ENCODE peak calls at places on chromosomes 11 and 22, in five cellular contexts. K is colonic mucosa, P is IMR-90, D is adrenal gland, J is thyroid gland. N is an unnamed sample.

GRCh38 chr22:29480512-29481264 is 670 bp downstream of the NEFH start:
- DNase-seq in K (no peak), P (peak; percentile 56), D (peak; percentile 82), J (peak; percentile 6), N (peak; percentile 59)

GRCh38 chr11:14342906-14343305 is 16.1 kb downstream of the RRAS2 start:
- DNase-seq in K (no peak), P (peak; percentile 82), D (no peak), J (no peak), N (no peak)

GRCh38 chr22:31104869-31105268 is 2.5 kb downstream of the SELENOM start:
- DNase-seq in K (no peak), P (no peak), D (no peak), J (no peak), N (no peak)

GRCh38 chr11:58654079-58654907 is 31.8 kb downstream of the CNTF start:
- DNase-seq in K (peak; percentile 80), P (peak; percentile 72), D (peak; percentile 89), J (peak; percentile 87), N (peak; percentile 83)

GRCh38 chr22:38613588-38613987 is 42.6 kb downstream of the FAM227A start:
- DNase-seq in K (no peak), P (no peak), D (no peak), J (no peak), N (no peak)

GRCh38 chr11:44219830-44220778 is 89.8 kb downstream of the ALX4 start:
- DNase-seq in K (no peak), P (peak; percentile 15), D (no peak), J (peak; percentile 50), N (no peak)

GRCh38 chr22:39631381-39631780 is 60.8 kb downstream of the CACNA1I start:
- DNase-seq in K (no peak), P (no peak), D (no peak), J (no peak), N (no peak)

GRCh38 chr22:49164773-49165320 is 662.8 kb downstream of the BRD1 start:
- DNase-seq in K (no peak), P (no peak), D (no peak), J (no peak), N (no peak)

GRCh38 chr11:89516496-89516895 is 25.3 kb upstream of the NOX4 start:
- DNase-seq in K (no peak), P (no peak), D (no peak), J (no peak), N (no peak)

GRCh38 chr22:39362932-39363331 is 13.1 kb downstream of the SYNGR1 start:
- DNase-seq in K (no peak), P (no peak), D (no peak), J (no peak), N (no peak)

GRCh38 chr22:38858492-38858891 is 13.5 kb downstream of the CBX6 start:
- DNase-seq in K (no peak), P (no peak), D (no peak), J (no peak), N (no peak)

GRCh38 chr22:20239951-20240773 is 28.0 kb downstream of the RTN4R start:
- DNase-seq in K (no peak), P (no peak), D (no peak), J (no peak), N (no peak)

GRCh38 chr22:47192106-47192650 is 429.7 kb downstream of the TBC1D22A start:
- DNase-seq in K (peak; percentile 26), P (no peak), D (no peak), J (peak; percentile 34), N (peak; percentile 42)

GRCh38 chr22:20149257-20150250 is 1.3 kb downstream of the CCDC188 start:
- DNase-seq in K (no peak), P (no peak), D (no peak), J (no peak), N (no peak)

GRCh38 chr22:41512421-41513194 is 31.7 kb downstream of the POLR3H start:
- DNase-seq in K (no peak), P (peak; percentile 70), D (peak; percentile 87), J (peak; percentile 64), N (no peak)

GRCh38 chr11:71250512-71251158 is 1.7 kb downstream of the SHANK2 start:
- DNase-seq in K (no peak), P (no peak), D (no peak), J (no peak), N (no peak)

GRCh38 chr22:39994566-39995345 is at the start of gene FAM83F:
- DNase-seq in K (peak; percentile 68), P (no peak), D (peak; percentile 24), J (peak; percentile 78), N (peak; percentile 58)

GRCh38 chr22:42717197-42717967 is 3.3 kb downstream of the A4GALT start:
- DNase-seq in K (no peak), P (no peak), D (no peak), J (no peak), N (no peak)

GRCh38 chr22:41596776-41597634 is 7.4 kb upstream of the PMM1 start:
- DNase-seq in K (peak; percentile 57), P (peak; percentile 37), D (peak; percentile 86), J (peak; percentile 89), N (peak; percentile 78)

GRCh38 chr11:57269580-57270021 is 32.6 kb upstream of the APLNR start:
- DNase-seq in K (no peak), P (no peak), D (no peak), J (peak; percentile 64), N (no peak)

GRCh38 chr11:9301720-9302119 is 12.7 kb downstream of the TMEM41B start:
- DNase-seq in K (no peak), P (no peak), D (no peak), J (no peak), N (no peak)

GRCh38 chr11:12746593-12747097 is 72.4 kb downstream of the TEAD1 start:
- DNase-seq in K (no peak), P (peak; percentile 93), D (peak; percentile 27), J (peak; percentile 98), N (peak; percentile 56)

GRCh38 chr11:120941000-120941399 is 82.9 kb upstream of the TBCEL start:
- DNase-seq in K (no peak), P (no peak), D (no peak), J (no peak), N (no peak)

GRCh38 chr11:27410301-27410700 is 47.3 kb upstream of the CCDC34 start:
- DNase-seq in K (no peak), P (no peak), D (no peak), J (no peak), N (no peak)

GRCh38 chr22:19168088-19168890 is 10.2 kb downstream of the SLC25A1 start:
- DNase-seq in K (no peak), P (no peak), D (no peak), J (no peak), N (no peak)

GRCh38 chr11:8234910-8235309 is 28.8 kb downstream of the LMO1 start:
- DNase-seq in K (no peak), P (no peak), D (no peak), J (no peak), N (no peak)

DNA sequence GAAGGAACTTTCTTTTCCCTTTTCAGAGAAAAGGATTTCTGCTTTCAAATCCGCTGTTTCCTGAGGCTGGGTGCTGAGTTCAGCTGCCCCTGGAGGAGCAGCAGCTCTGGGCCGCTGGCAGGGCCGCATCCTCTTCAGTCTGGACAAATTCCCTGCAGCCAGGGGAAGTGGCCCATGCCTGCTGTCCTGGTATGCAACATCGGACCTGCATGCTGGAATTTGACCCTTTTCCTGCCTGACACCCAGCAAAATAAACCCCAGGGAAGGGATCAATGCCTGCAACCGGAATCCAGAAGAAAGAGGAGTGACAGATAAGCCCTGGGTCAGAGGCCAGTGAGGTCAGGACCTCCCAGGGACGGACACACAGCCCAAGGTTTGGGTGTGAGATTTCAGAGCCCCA is 54.1 kb upstream of the LINC01488 start:
- DNase-seq in K (no peak), P (no peak), D (no peak), J (no peak), N (no peak)
- TF ChIP-seq CTCF in K (no peak), P (no peak), D (no peak), J (no peak), N (no peak)

GRCh38 chr11:72617080-72617744 is 57.0 kb downstream of the PDE2A start:
- DNase-seq in K (no peak), P (peak; percentile 3), D (peak; percentile 52), J (no peak), N (no peak)
- H3K27ac ChIP-seq in K (peak overlapping the region; percentile 60), P (no peak overlapping the region), D (peak overlapping the region; percentile 83), J (no peak overlapping the region), N (peak overlapping the region; percentile 46)

DNA sequence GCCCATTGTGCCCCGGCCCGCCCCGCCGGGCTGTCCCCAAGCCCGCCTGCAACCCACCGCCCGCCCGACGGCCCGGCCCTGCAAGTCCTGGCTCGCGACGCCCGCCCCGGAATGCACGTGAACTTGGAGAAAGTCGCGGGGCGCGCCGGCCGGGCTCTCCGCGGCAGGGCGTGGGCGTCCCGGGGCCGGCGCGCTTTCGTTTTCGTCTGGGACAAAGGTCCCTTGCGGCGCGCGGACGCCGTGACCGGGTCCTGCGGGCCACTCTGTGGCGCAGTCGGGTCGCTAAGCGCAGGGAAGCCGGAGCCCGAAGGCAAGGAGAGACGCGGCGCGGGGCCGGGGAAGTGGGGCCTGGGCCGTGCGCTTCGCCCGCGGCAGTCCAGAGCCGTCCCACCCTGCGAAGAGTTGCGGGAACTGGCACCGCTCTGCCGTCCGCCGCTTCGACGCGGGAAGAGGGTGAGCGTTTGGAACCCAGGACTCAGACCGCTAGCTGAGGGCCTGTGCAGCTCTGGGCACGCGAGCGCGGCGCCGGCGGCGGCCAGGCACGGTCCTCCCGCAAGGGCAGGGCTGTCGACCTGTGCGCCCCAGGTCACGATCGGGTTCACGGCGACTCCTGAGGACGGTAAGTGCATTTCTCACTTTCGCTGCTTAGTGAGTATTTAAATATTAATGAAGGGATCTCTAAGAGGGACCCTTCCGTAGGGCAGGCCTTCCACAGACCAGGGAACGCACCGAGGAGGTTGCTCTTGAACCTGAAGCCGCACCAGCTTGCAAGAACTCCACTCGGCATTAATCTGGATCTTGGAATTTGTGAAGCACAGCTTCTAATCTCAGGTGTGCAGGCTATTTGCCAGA is 78.1 kb upstream of the PPARA start:
- DNase-seq in K (peak; percentile 73), P (peak; percentile 61), D (peak; percentile 78), J (peak; percentile 76), N (peak; percentile 89)
- H3K27me3 ChIP-seq in K (no peaks in the 10 kb centered on the region), P (no peaks in the 10 kb centered on the region), D (no peaks in the 10 kb centered on the region), J (no peaks in the 10 kb centered on the region), N (no peaks in the 10 kb centered on the region)

GRCh38 chr11:62922189-62922589 is 1.0 kb upstream of the CHRM1 start:
- DNase-seq in K (no peak), P (no peak), D (no peak), J (no peak), N (no peak)

GRCh38 chr11:62921201-62921572 is at the start of gene CHRM1:
- DNase-seq in K (peak; percentile 50), P (no peak), D (no peak), J (no peak), N (no peak)

GRCh38 chr11:62923634-62924411 is 2.7 kb upstream of the CHRM1 start:
- DNase-seq in K (no peak), P (no peak), D (no peak), J (peak; percentile 42), N (no peak)

GRCh38 chr11:62921573-62922188 is 518 bp upstream of the CHRM1 start:
- DNase-seq in K (peak; percentile 57), P (peak; percentile 17), D (no peak), J (peak; percentile 50), N (no peak)

DNA sequence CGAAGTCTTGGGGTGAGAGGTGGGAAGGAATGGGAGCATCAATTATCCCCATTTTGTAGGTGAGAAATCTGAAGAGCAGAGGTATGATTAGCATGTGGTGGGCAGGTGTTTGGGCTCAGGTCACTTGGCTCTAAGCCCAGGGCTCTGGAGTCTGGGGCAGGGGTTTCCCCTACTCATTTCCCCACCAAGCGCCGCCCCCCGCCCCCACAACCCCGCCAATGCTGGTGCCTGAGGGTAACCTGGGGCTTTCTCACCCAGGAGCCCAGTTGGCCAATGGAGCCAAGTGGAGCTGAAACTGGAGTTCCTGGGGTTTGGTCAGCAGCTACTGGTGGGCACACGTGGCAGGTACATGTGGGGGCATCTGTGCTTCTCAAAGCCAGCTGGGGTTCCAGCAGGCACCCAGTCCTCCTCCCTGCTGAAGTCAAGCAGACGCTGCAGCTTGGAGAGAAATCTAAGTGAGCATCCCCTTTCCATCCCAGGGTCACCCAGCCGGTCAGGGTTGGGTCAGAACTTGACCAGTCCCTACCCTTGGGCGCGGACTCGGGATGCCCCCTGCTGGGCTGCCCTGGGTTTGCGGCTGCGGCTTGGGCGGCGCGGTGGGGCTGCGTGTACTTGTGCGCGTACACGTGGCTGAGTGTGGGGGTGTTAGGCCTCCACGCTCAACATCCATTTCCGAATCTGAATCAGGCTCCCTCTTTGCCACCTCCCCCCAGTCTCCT is 1.6 kb upstream of the CHRM1 start:
- DNase-seq in K (no peak), P (no peak), D (no peak), J (no peak), N (no peak)
- TF ChIP-seq CTCF in K (no peak), P (peak; percentile 40), D (peak; percentile 8), J (no peak), N (peak; percentile 20)

N was measured in lower lobe of right lung.